ENCODE peak calls at places on chromosome 21, in six cellular contexts. One of them, this sample, is unnamed.

GRCh38 chr21:16569679-16570078 is 839.9 kb downstream of the USP25 start:
- DNase-seq in GM23338: no peak
- DNase-seq in PC-3: no peak
- DNase-seq in GM23248: peak; percentile 26
- DNase-seq in PC-9: no peak
- DNase-seq in MM.1S: no peak
- DNase-seq in this sample: no peak

GRCh38 chr21:35163381-35163780 is 114.3 kb upstream of the RUNX1 start:
- DNase-seq in PC-9: no peak
- DNase-seq in MM.1S: no peak
- DNase-seq in GM23338: no peak
- DNase-seq in PC-3: peak; percentile 68
- DNase-seq in GM23248: peak; percentile 68
- DNase-seq in this sample: no peak

GRCh38 chr21:25639167-25639921 is at the start of gene JAM2:
- DNase-seq in PC-3: no peak
- DNase-seq in GM23248: peak; percentile 55
- DNase-seq in GM23338: peak; percentile 75
- DNase-seq in PC-9: no peak
- DNase-seq in MM.1S: peak; percentile 46
- DNase-seq in this sample: peak; percentile 75

GRCh38 chr21:14382486-14382834 is 486 bp downstream of the HSPA13 start:
- DNase-seq in PC-3: peak; percentile 23
- DNase-seq in MM.1S: no peak
- DNase-seq in PC-9: no peak
- DNase-seq in GM23248: peak; percentile 55
- DNase-seq in GM23338: peak; percentile 78
- DNase-seq in this sample: no peak

GRCh38 chr21:46099476-46099875 is 1.6 kb downstream of the COL6A2 start:
- DNase-seq in MM.1S: no peak
- DNase-seq in PC-9: no peak
- DNase-seq in PC-3: peak; percentile 57
- DNase-seq in GM23248: peak; percentile 74
- DNase-seq in GM23338: peak; percentile 57
- DNase-seq in this sample: peak; percentile 34

GRCh38 chr21:43731891-43732711 is 13.2 kb downstream of the PDXK start:
- DNase-seq in GM23338: no peak
- DNase-seq in GM23248: peak; percentile 77
- DNase-seq in MM.1S: no peak
- DNase-seq in PC-9: no peak
- DNase-seq in PC-3: no peak
- DNase-seq in this sample: no peak

GRCh38 chr21:46421756-46422555 is 36.7 kb upstream of the DIP2A start:
- DNase-seq in PC-3: no peak
- DNase-seq in MM.1S: no peak
- DNase-seq in GM23338: no peak
- DNase-seq in GM23248: no peak
- DNase-seq in PC-9: no peak
- DNase-seq in this sample: no peak

GRCh38 chr21:19507682-19508260 is 1104.2 kb upstream of the TMPRSS15 start:
- DNase-seq in PC-3: peak; percentile 28
- DNase-seq in PC-9: no peak
- DNase-seq in GM23338: peak; percentile 65
- DNase-seq in MM.1S: peak; percentile 18
- DNase-seq in GM23248: no peak
- DNase-seq in this sample: peak; percentile 31

GRCh38 chr21:21102874-21103273 is 104.7 kb downstream of the NCAM2 start:
- DNase-seq in MM.1S: no peak
- DNase-seq in GM23248: no peak
- DNase-seq in PC-9: no peak
- DNase-seq in GM23338: no peak
- DNase-seq in PC-3: no peak
- DNase-seq in this sample: no peak

GRCh38 chr21:46078322-46078981 is 19.5 kb upstream of the COL6A2 start:
- DNase-seq in PC-9: no peak
- DNase-seq in GM23338: no peak
- DNase-seq in MM.1S: no peak
- DNase-seq in PC-3: no peak
- DNase-seq in GM23248: peak; percentile 91
- DNase-seq in this sample: no peak

GRCh38 chr21:43598416-43599120 is 60.7 kb downstream of the HSF2BP start:
- DNase-seq in PC-3: peak; percentile 42
- DNase-seq in GM23248: peak; percentile 73
- DNase-seq in GM23338: no peak
- DNase-seq in MM.1S: no peak
- DNase-seq in PC-9: no peak
- DNase-seq in this sample: no peak

GRCh38 chr21:25496825-25497482 is 110.3 kb downstream of the MRPL39 start:
- DNase-seq in MM.1S: no peak
- DNase-seq in GM23338: no peak
- DNase-seq in PC-9: no peak
- DNase-seq in PC-3: no peak
- DNase-seq in GM23248: peak; percentile 51
- DNase-seq in this sample: no peak

GRCh38 chr21:15935530-15935929 is 205.7 kb downstream of the USP25 start:
- DNase-seq in PC-9: no peak
- DNase-seq in GM23248: no peak
- DNase-seq in PC-3: peak; percentile 15
- DNase-seq in GM23338: no peak
- DNase-seq in MM.1S: no peak
- DNase-seq in this sample: no peak

GRCh38 chr21:46124926-46125845 is 27.3 kb downstream of the COL6A2 start:
- DNase-seq in GM23248: no peak
- DNase-seq in PC-3: no peak
- DNase-seq in GM23338: no peak
- DNase-seq in MM.1S: no peak
- DNase-seq in PC-9: no peak
- DNase-seq in this sample: no peak

GRCh38 chr21:20882462-20883415 is 115.5 kb upstream of the NCAM2 start:
- DNase-seq in MM.1S: peak; percentile 44
- DNase-seq in GM23338: peak; percentile 86
- DNase-seq in PC-9: peak; percentile 15
- DNase-seq in PC-3: peak; percentile 64
- DNase-seq in GM23248: peak; percentile 20
- DNase-seq in this sample: peak; percentile 69

GRCh38 chr21:35046223-35046690 is 2.8 kb downstream of the RUNX1 start:
- DNase-seq in GM23248: no peak
- DNase-seq in PC-9: no peak
- DNase-seq in PC-3: no peak
- DNase-seq in GM23338: no peak
- DNase-seq in MM.1S: no peak
- DNase-seq in this sample: no peak

GRCh38 chr21:14482165-14482564 is 64.0 kb downstream of the SAMSN1 start:
- DNase-seq in PC-9: no peak
- DNase-seq in GM23248: no peak
- DNase-seq in GM23338: no peak
- DNase-seq in MM.1S: no peak
- DNase-seq in PC-3: no peak
- DNase-seq in this sample: no peak

GRCh38 chr21:15210235-15210678 is 145.5 kb upstream of the NRIP1 start:
- DNase-seq in PC-3: peak; percentile 94
- DNase-seq in PC-9: peak; percentile 90
- DNase-seq in GM23338: no peak
- DNase-seq in GM23248: peak; percentile 66
- DNase-seq in MM.1S: no peak
- DNase-seq in this sample: peak; percentile 13

GRCh38 chr21:15250384-15250783 is 185.6 kb upstream of the NRIP1 start:
- DNase-seq in PC-9: no peak
- DNase-seq in GM23338: no peak
- DNase-seq in PC-3: peak; percentile 92
- DNase-seq in MM.1S: no peak
- DNase-seq in GM23248: peak; percentile 73
- DNase-seq in this sample: no peak

GRCh38 chr21:20311388-20311787 is 686.8 kb upstream of the NCAM2 start:
- DNase-seq in PC-3: peak; percentile 3
- DNase-seq in MM.1S: no peak
- DNase-seq in GM23248: no peak
- DNase-seq in PC-9: no peak
- DNase-seq in GM23338: no peak
- DNase-seq in this sample: no peak

GRCh38 chr21:27812279-27812678 is 845.4 kb upstream of the ADAMTS5 start:
- DNase-seq in GM23338: no peak
- DNase-seq in GM23248: peak; percentile 4
- DNase-seq in PC-9: no peak
- DNase-seq in MM.1S: no peak
- DNase-seq in PC-3: peak; percentile 11
- DNase-seq in this sample: no peak

GRCh38 chr21:15695241-15695640 is 34.5 kb upstream of the USP25 start:
- DNase-seq in PC-9: no peak
- DNase-seq in PC-3: no peak
- DNase-seq in GM23248: peak; percentile 64
- DNase-seq in GM23338: no peak
- DNase-seq in MM.1S: no peak
- DNase-seq in this sample: no peak

GRCh38 chr21:27424601-27425000 is 457.7 kb upstream of the ADAMTS5 start:
- DNase-seq in GM23248: peak; percentile 50
- DNase-seq in PC-3: no peak
- DNase-seq in GM23338: no peak
- DNase-seq in MM.1S: no peak
- DNase-seq in PC-9: no peak
- DNase-seq in this sample: no peak

GRCh38 chr21:35525443-35525842 is 476.3 kb upstream of the RUNX1 start:
- DNase-seq in PC-9: no peak
- DNase-seq in MM.1S: no peak
- DNase-seq in GM23248: peak; percentile 33
- DNase-seq in PC-3: peak; percentile 81
- DNase-seq in GM23338: no peak
- DNase-seq in this sample: no peak

GRCh38 chr21:43703068-43703880 is 15.7 kb upstream of the PDXK start:
- DNase-seq in PC-3: no peak
- DNase-seq in GM23338: peak; percentile 67
- DNase-seq in PC-9: no peak
- DNase-seq in MM.1S: peak; percentile 44
- DNase-seq in GM23248: peak; percentile 50
- DNase-seq in this sample: peak; percentile 59

GRCh38 chr21:46114963-46115362 is 17.1 kb downstream of the COL6A2 start:
- DNase-seq in MM.1S: no peak
- DNase-seq in GM23248: no peak
- DNase-seq in PC-3: no peak
- DNase-seq in PC-9: no peak
- DNase-seq in GM23338: no peak
- DNase-seq in this sample: no peak

GRCh38 chr21:46206163-46207005 is 22.1 kb upstream of the SPATC1L start:
- DNase-seq in PC-3: no peak
- DNase-seq in GM23248: no peak
- DNase-seq in GM23338: no peak
- DNase-seq in PC-9: no peak
- DNase-seq in MM.1S: no peak
- DNase-seq in this sample: no peak

GRCh38 chr21:42864812-42865211 is 14.5 kb downstream of the WDR4 start:
- DNase-seq in MM.1S: no peak
- DNase-seq in PC-3: no peak
- DNase-seq in PC-9: no peak
- DNase-seq in GM23338: no peak
- DNase-seq in GM23248: peak; percentile 24
- DNase-seq in this sample: no peak

DNA sequence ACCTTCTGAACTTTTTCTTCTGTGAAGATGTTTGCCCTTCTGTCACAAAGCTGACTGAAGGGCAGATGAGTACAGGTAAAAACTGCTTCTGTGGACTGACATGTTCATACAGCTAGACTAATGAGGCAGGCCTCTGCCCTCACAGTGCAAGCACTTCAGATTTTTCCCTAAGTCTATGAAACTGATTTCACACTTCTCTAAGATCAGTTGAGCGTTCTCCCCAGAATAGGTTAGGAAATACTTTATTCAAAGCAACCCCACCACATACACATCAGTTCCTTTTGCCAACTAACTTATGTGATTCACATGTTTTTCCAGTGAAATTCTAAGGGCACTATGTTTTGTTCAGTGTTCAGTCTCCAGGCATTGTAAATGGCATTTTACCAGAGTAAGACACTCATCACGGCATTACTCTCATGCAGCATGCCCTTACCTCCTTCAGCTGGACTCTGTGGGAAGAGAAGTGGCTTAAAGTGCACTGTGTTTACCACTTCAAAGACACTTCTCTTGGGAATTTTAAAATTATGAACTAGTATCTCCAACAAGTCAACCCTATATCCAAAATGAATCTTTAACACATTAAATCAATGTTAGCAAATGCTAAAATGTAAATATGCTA is 5.4 kb upstream of the PSMG1 start:
- DNase-seq in PC-3: no peak
- DNase-seq in GM23338: no peak
- DNase-seq in MM.1S: no peak
- DNase-seq in GM23248: peak; percentile 41
- DNase-seq in PC-9: no peak
- DNase-seq in this sample: no peak
- H3F3A ChIP-seq in PC-3: no peaks in the 10 kb centered on the region
- H3F3A ChIP-seq in GM23338: no peaks in the 10 kb centered on the region
- H3F3A ChIP-seq in MM.1S: peaks cover 33% of the 10 kb centered on the region
- H3F3A ChIP-seq in GM23248: peaks cover 51% of the 10 kb centered on the region
- H3F3A ChIP-seq in PC-9: peaks cover 18% of the 10 kb centered on the region
- H3F3A ChIP-seq in this sample: peaks cover 39% of the 10 kb centered on the region

DNA sequence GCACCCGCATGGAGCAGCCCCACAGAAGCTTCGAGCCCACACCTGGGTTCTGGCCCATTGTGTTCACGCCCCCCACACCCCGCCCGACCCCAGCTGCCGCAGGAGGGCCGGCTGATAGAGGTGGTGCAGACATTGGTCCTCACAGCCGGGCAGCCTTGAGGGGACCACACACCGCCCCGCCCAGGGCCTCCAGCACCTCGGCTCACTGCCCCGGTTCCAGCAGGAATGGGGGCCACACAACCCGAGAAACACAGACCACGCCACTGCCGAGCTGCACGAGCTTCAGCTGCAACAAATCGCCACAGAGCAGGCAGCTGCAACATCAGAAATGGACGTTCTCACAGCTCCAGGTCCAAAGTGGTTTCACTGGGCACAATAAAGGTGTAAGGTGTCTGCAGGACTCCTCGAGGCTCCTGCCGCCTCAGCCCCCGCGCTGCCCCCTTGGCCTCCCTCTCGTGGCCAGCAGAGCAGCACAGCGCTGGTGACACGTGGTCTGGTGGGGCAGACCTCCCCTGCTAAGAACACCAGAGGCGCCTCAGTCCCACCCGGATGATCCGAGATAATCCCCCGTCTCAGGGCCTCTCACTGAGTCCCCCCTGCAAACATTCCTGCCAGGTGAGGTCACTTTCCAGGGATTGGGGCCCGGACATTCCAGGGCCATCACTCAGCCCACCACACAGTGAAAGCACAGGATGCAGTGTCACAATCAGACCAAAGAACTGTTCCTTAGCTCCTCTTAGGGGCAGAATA is 62.3 kb upstream of the ADARB1 start:
- DNase-seq in PC-9: peak; percentile 83
- DNase-seq in PC-3: peak; percentile 99
- DNase-seq in GM23248: peak; percentile 94
- DNase-seq in GM23338: peak; percentile 87
- DNase-seq in MM.1S: no peak
- DNase-seq in this sample: peak; percentile 89
- TF ChIP-seq EZH2 in PC-9: no peak
- TF ChIP-seq EZH2 in PC-3: no peak
- TF ChIP-seq EZH2 in GM23248: no peak
- TF ChIP-seq EZH2 in GM23338: no peak
- TF ChIP-seq EZH2 in MM.1S: no peak
- TF ChIP-seq EZH2 in this sample: peak; percentile 50

GRCh38 chr21:44792653-44793052 is 9.0 kb downstream of the UBE2G2 start:
- DNase-seq in PC-3: no peak
- DNase-seq in PC-9: no peak
- DNase-seq in MM.1S: no peak
- DNase-seq in GM23248: no peak
- DNase-seq in GM23338: no peak
- DNase-seq in this sample: no peak
- H3F3A ChIP-seq in PC-3: no peaks in the 10 kb centered on the region
- H3F3A ChIP-seq in PC-9: no peaks in the 10 kb centered on the region
- H3F3A ChIP-seq in MM.1S: peaks cover 8% of the 10 kb centered on the region
- H3F3A ChIP-seq in GM23248: peaks cover 35% of the 10 kb centered on the region
- H3F3A ChIP-seq in GM23338: peaks cover 3% of the 10 kb centered on the region
- H3F3A ChIP-seq in this sample: peaks cover 8% of the 10 kb centered on the region

GRCh38 chr21:32475162-32475812 is 62.8 kb downstream of the EVA1C start:
- DNase-seq in GM23338: no peak
- DNase-seq in PC-3: peak; percentile 52
- DNase-seq in MM.1S: no peak
- DNase-seq in GM23248: peak; percentile 75
- DNase-seq in PC-9: no peak
- DNase-seq in this sample: no peak
- TF ChIP-seq EZH2 in GM23338: no peak
- TF ChIP-seq EZH2 in PC-3: no peak
- TF ChIP-seq EZH2 in MM.1S: no peak
- TF ChIP-seq EZH2 in GM23248: no peak
- TF ChIP-seq EZH2 in PC-9: no peak
- TF ChIP-seq EZH2 in this sample: no peak

This sample was measured in neural progenitor cell.